ENCODE peak calls at places on chromosome 22, in seven cellular contexts. R is HCT116, H is SK-N-SH, N is GM23338, K is HepG2, V is K562, Y is GM12878. Q is an unnamed sample. For H3K36me3, the result is how much of the 10 kb centered on the place peaks cover.

GRCh38 chr22:30474683-30475424 is 3.0 kb upstream of the SEC14L3 start:
- DNase-seq in R (no peak), H (no peak), N (peak), K (no peak), V (no peak), Y (no peak), Q (no peak)

GRCh38 chr22:19663821-19664325 is 50.4 kb upstream of the SEPTIN5 start:
- DNase-seq in R (no peak), H (peak), N (peak), K (no peak), V (peak), Y (no peak), Q (no peak)

GRCh38 chr22:37910863-37911262 is 4.8 kb downstream of the MICALL1 start:
- DNase-seq in R (no peak), H (no peak), N (no peak), K (no peak), V (no peak), Y (no peak), Q (no peak)

GRCh38 chr22:38104084-38104483 is 6.4 kb downstream of the BAIAP2L2 start:
- DNase-seq in R (peak), H (no peak), N (peak), K (no peak), V (peak), Y (no peak), Q (no peak)

GRCh38 chr22:41742918-41743317 is 43.6 kb downstream of the MEI1 start:
- DNase-seq in R (no peak), H (no peak), N (peak), K (no peak), V (no peak), Y (no peak), Q (no peak)

GRCh38 chr22:46575915-46576555 is 38.6 kb upstream of the CELSR1 start:
- DNase-seq in R (no peak), H (no peak), N (peak), K (no peak), V (no peak), Y (no peak), Q (no peak)

GRCh38 chr22:27391092-27391770 is 410.3 kb downstream of the MN1 start:
- DNase-seq in R (no peak), H (no peak), N (peak), K (no peak), V (no peak), Y (no peak), Q (no peak)

GRCh38 chr22:45743687-45744086 is 72.1 kb downstream of the ATXN10 start:
- DNase-seq in R (no peak), H (no peak), N (no peak), K (peak), V (no peak), Y (no peak), Q (no peak)

GRCh38 chr22:25404923-25405853 is 159.3 kb upstream of the GRK3 start:
- DNase-seq in R (no peak), H (peak), N (peak), K (peak), V (peak), Y (no peak), Q (no peak)

GRCh38 chr22:35257321-35258143 is at the start of gene HMGXB4:
- DNase-seq in R (peak), H (peak), N (peak), K (peak), V (peak), Y (peak), Q (no peak)

GRCh38 chr22:35257002-35257320 is 332 bp upstream of the HMGXB4 start:
- DNase-seq in R (no peak), H (peak), N (no peak), K (no peak), V (no peak), Y (no peak), Q (peak)

GRCh38 chr22:35253946-35254345 is 3.3 kb upstream of the HMGXB4 start:
- DNase-seq in R (no peak), H (no peak), N (no peak), K (no peak), V (no peak), Y (no peak), Q (no peak)

DNA sequence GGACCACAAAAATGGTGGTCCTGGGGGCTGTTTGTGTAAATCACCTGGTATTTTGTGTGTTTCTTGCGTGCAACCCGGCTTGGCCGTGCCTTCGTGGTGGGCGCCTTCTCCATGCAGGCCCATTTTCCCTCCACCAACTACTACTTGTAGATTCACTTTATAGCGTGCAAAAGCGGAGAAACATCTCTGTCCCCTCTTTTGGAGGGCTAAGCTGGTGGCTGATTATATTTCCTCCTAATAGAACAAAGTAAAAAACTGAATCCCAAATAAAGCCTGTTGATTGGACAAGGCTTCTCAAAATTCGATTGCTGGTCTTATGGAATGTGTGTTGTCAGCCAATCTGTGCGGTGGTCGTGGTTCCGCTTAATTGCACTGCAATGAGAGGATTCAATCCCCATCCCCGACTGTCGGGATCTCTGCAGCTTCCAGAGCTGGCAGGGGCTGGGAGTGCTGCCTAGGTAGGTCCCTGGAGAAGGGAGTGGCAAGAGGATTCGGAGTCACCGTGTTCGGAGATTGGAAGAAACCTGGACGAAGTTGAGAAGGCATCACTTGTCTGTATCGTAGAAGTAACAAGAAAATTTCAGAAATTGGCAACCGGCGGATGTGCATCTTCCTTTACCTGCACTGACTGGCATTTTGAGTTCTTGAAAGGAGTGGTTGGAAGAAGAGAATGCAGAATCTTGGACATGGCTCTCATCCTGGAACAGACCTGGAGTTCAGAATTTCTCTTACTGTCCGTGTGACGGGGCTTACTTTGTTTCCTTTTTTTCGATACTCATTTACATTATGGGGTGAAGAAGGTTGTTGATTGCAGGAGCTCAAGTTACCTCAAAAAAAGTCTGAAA is 1.1 kb downstream of the HMGXB4 start:
- DNase-seq in R (no peak), H (peak), N (peak), K (no peak), V (peak), Y (no peak), Q (no peak)
- TF ChIP-seq REST in R (no peak), H (no peak), N (no peak), K (no peak), V (no peak), Y (no peak), Q (no peak)

DNA sequence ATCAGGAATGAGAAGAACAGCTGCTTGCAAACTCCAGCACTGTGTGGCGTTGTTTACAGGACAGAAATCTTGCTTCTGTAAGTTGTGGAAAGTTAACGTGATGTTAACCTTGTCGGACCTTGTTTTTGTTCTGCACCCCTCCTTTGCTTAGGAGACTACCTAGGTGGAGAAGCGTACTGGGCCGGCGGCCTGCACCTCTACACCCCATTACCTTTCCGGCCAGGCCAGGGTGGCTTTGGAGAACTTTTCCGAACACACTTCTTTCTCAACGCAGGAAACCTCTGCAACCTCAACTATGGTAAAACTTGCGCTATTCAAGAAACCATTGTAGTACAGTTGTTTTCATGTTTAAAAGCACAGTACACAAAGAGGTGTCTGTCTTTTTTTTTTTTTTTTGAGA is 33.7 kb downstream of the SAMM50 start:
- DNase-seq in R (no peak), H (no peak), N (no peak), K (no peak), V (no peak), Y (no peak), Q (no peak)
- H3K36me3 ChIP-seq in R (under half), H (half or more), N (under half), K (under half), V (half or more), Y (under half), Q (under half)

GRCh38 chr22:39319284-39320170 is at the start of gene RPL3:
- DNase-seq in R (peak), H (peak), N (peak), K (peak), V (peak), Y (peak), Q (peak)

GRCh38 chr22:39317084-39317755 is 2.2 kb downstream of the RPL3 start:
- DNase-seq in R (no peak), H (no peak), N (no peak), K (no peak), V (no peak), Y (no peak), Q (no peak)

GRCh38 chr22:39318507-39319283 is 728 bp downstream of the RPL3 start:
- DNase-seq in R (no peak), H (no peak), N (no peak), K (no peak), V (no peak), Y (no peak), Q (no peak)

GRCh38 chr22:39316440-39317083 is 2.9 kb downstream of the RPL3 start:
- DNase-seq in R (peak), H (peak), N (peak), K (peak), V (no peak), Y (peak), Q (no peak)

DNA sequence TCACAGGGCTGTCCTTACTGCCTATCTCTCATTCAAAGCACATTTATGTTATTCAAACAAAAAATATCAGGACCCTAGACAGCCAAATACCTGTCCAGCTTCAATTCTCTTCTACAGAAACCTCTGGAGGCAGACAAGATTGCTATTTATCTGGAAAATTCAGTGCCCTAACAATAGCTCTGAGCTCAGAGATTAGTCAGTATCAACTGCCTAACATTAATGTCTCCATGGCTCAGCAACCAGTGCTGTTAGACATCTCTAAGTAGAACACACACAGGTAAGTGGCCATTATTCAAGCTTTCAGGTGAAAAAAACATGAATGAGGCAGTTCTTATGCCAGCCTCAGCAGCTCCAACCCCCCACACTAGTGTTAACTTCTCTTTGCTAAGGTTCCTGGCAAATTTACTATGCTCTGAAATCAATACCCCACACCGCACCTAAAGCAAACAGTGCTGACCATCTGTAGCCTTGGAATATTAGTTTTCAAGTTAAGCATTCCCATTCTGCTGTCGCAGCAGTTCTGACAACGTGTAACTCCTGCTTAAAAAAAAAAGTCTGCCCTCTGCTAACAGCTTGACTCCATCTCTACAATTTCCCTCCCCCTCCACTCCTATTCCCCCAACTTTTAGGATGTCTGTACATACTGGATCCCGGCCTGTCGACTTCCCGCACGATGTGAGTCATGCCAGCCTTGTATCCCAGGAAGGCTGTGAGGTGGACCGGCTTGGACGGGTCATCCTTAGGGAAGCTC is 1.5 kb downstream of the RPL3 start:
- DNase-seq in R (no peak), H (no peak), N (no peak), K (no peak), V (no peak), Y (no peak), Q (no peak)
- TF ChIP-seq REST in R (no peak), H (no peak), N (no peak), K (no peak), V (no peak), Y (no peak), Q (no peak)

DNA sequence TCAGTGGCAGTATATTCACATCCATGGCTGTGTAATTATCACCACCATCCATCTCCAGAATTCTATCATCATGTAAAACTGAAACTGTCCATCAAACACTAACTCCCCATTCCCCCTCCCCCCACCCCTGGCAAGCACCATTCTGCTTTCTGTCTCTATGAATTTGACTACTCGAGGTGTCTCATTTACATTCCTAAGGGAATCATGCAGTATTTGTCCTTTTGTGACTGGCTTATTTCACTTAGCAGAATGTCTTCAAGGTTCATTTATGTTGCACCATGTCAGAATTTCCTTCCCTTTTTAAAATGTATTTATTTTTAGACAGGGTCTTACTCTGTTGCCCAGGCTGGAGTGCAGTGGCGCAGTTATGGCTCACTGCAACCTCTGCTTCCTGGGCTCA is 20.3 kb downstream of the DERL3 start:
- DNase-seq in R (no peak), H (no peak), N (no peak), K (no peak), V (no peak), Y (no peak), Q (no peak)
- H3K36me3 ChIP-seq in R (under half), H (under half), N (under half), K (under half), V (under half), Y (under half), Q (under half)

GRCh38 chr22:40684728-40685127 is 5.4 kb downstream of the MCHR1 start:
- DNase-seq in R (no peak), H (no peak), N (peak), K (no peak), V (no peak), Y (no peak), Q (no peak)
- TF ChIP-seq REST in R (no peak), H (no peak), N (no peak), K (no peak), V (no peak), Y (no peak), Q (no peak)